ENCODE peak calls at places on chromosomes 3 and 15, in nine cellular contexts. J is heart left ventricle, Q is Peyer's patch, I is right cardiac atrium, U is SJSA1, T is HepG2, K is adipocyte, X is psoas muscle, Y is breast epithelium. N is an unnamed sample.

GRCh38 chr3:170226426-170226960 is 4.3 kb downstream of the PRKCI start:
- DNase-seq in J (no peak), Q (no peak), I (no peak), U (no peak), T (no peak), K (peak; percentile 52), X (no peak), Y (no peak), N (no peak)

GRCh38 chr3:144045766-144046165 is 74.1 kb downstream of the DIPK2A start:
- DNase-seq in J (no peak), Q (no peak), I (no peak), U (no peak), T (no peak), K (peak; percentile 23), X (no peak), Y (no peak), N (no peak)

GRCh38 chr3:50609071-50609742 is 2.4 kb downstream of the CISH start:
- DNase-seq in J (no peak), Q (no peak), I (peak; percentile 16), U (no peak), T (no peak), K (no peak), X (no peak), Y (no peak), N (no peak)

GRCh38 chr15:56537881-56538280 is 72.9 kb upstream of the MNS1 start:
- DNase-seq in J (no peak), Q (peak; percentile 79), I (peak; percentile 60), U (no peak), T (no peak), K (no peak), X (peak; percentile 17), Y (no peak), N (no peak)

GRCh38 chr15:48987142-48987541 is 23.4 kb upstream of the SHC4 start:
- DNase-seq in J (no peak), Q (no peak), I (no peak), U (no peak), T (no peak), K (no peak), X (no peak), Y (no peak), N (no peak)

GRCh38 chr3:130457681-130458080 is 59.3 kb upstream of the COL6A6 start:
- DNase-seq in J (no peak), Q (no peak), I (no peak), U (no peak), T (no peak), K (peak; percentile 77), X (no peak), Y (no peak), N (no peak)

GRCh38 chr3:10233988-10234387 is 14.3 kb upstream of the TATDN2 start:
- DNase-seq in J (no peak), Q (no peak), I (no peak), U (no peak), T (no peak), K (no peak), X (no peak), Y (no peak), N (no peak)

GRCh38 chr3:15768421-15769255 is 29.1 kb downstream of the ANKRD28 start:
- DNase-seq in J (no peak), Q (no peak), I (no peak), U (peak; percentile 49), T (peak; percentile 83), K (peak; percentile 94), X (peak; percentile 20), Y (no peak), N (no peak)

GRCh38 chr15:25241241-25241801 is 197.5 kb downstream of the UBE3A start:
- DNase-seq in J (no peak), Q (no peak), I (peak; percentile 10), U (no peak), T (no peak), K (no peak), X (peak; percentile 1), Y (peak; percentile 36), N (no peak)

GRCh38 chr15:25238126-25238525 is 200.7 kb downstream of the UBE3A start:
- DNase-seq in J (peak; percentile 9), Q (no peak), I (peak; percentile 6), U (no peak), T (no peak), K (no peak), X (peak; percentile 6), Y (no peak), N (no peak)

GRCh38 chr15:25238716-25239470 is 199.9 kb downstream of the UBE3A start:
- DNase-seq in J (peak; percentile 4), Q (no peak), I (peak; percentile 22), U (no peak), T (no peak), K (no peak), X (peak; percentile 0), Y (peak; percentile 24), N (no peak)

GRCh38 chr15:25240461-25241021 is 198.3 kb downstream of the UBE3A start:
- DNase-seq in J (peak; percentile 13), Q (no peak), I (peak; percentile 5), U (no peak), T (no peak), K (no peak), X (peak; percentile 9), Y (peak; percentile 45), N (no peak)

DNA sequence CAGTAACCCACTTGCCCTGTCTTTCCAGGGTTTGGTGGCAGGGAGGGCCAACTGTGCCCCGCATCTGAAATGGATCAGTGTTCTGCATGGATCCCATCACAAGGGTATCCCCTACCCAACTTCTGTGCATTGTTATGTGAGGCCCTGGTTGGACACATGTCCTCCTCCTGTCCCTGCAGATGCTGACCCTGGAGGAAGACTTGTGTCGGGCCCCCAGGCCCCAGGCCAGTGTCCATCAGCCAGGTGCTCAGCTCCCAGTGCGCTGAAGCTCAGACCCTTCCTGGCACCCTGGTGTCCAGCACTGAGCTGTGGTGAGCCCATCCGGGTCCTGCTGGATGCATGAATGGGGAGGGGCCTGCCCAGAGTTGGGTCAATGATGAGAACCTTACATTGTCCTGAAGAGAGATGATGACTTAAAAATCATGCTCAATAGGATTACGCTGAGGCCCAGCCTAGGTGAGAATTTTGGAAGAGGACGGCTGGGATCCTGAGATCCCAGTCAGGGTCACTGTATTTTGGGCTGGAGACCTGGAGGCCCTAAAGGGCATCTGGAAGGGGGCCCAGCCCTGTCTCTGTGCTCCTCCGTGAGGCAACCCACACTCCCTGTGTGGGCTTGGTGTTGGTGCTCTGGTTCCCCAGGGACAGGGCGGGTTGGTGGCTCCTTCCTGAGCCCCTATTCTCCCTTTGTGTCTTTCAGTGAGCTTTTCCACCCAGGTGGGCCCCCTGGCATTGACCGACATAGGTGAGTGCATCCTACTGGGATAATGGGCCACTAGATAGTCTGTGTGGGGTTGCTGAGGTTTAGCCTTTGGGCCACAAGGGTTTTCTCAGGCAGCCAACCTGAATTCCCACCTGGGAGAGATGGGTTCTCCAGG is 199.1 kb downstream of the UBE3A start:
- DNase-seq in J (peak; percentile 19), Q (no peak), I (peak; percentile 16), U (no peak), T (no peak), K (no peak), X (peak; percentile 1), Y (peak; percentile 42), N (no peak)
- H3K9me3 ChIP-seq in J (no peaks in the 10 kb centered on the region), Q (peaks cover 14% of the 10 kb centered on the region), I (no peaks in the 10 kb centered on the region), U (peaks cover 3% of the 10 kb centered on the region), T (peaks cover 97% of the 10 kb centered on the region), K (no peaks in the 10 kb centered on the region), X (no peaks in the 10 kb centered on the region), Y (peaks cover 96% of the 10 kb centered on the region), N (no peaks in the 10 kb centered on the region)

DNA sequence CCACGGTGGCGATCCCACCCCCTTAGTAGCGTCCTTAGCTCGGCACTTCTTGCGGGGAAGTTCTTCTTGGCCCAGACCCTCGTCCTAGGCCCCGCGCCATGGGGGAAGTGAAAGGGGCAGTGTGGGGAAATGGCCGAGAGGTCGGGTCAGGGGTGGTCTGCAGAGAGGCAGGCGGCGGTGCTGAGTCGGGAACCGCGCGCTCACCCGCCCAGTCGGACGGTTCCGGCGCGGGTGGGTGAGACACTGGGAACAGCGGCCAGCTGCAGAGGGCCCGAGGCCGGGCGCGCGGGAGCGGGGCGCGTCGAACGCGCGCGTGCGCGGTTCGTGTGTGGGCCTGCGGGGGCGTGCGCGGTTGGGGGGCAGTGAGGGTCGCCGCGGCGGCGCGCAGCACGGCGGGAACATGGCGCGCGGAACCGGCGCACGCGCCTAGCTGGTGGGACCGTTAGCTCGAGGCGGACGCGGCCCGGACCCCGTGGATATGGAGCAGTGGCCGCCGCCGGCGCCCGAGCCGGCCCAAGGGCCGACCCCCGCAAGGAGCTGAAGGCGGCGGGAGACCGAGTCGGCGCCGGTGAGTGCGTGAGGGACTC is 246.9 kb downstream of the GOLGA6L6 start:
- DNase-seq in J (no peak), Q (peak; percentile 44), I (no peak), U (no peak), T (no peak), K (no peak), X (no peak), Y (no peak), N (no peak)
- H3K9me3 ChIP-seq in J (peaks cover 8% of the 10 kb centered on the region), Q (no peaks in the 10 kb centered on the region), I (no peaks in the 10 kb centered on the region), U (no peaks in the 10 kb centered on the region), T (no peaks in the 10 kb centered on the region), K (no peaks in the 10 kb centered on the region), X (no peaks in the 10 kb centered on the region), Y (peaks cover 24% of the 10 kb centered on the region), N (peaks cover 14% of the 10 kb centered on the region)

DNA sequence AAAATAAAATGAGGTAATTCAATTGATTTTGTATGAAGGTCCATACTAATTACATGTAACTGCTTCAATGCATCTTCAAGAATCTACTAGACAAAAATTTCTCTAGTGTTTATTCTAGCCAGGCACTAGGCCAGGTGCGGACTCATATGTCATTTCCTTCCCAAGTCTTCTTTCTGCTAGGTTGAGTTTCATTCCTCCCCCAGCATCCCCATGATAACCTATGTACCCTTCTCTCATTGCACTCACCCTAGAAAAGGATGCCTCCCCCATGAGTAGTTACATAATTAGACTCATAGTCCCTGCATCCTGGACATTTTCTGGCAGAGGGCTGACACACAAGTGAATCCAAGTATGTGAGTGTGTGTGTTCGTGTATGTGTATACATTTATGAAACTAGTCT is 585.4 kb upstream of the ZNF717 start:
- DNase-seq in J (no peak), Q (no peak), I (no peak), U (no peak), T (no peak), K (no peak), X (no peak), Y (no peak), N (no peak)
- H3K9me3 ChIP-seq in J (no peaks in the 10 kb centered on the region), Q (no peaks in the 10 kb centered on the region), I (no peaks in the 10 kb centered on the region), U (no peaks in the 10 kb centered on the region), T (no peaks in the 10 kb centered on the region), K (no peaks in the 10 kb centered on the region), X (no peaks in the 10 kb centered on the region), Y (no peaks in the 10 kb centered on the region), N (no peaks in the 10 kb centered on the region)

GRCh38 chr15:79919090-79919748 is 22.4 kb upstream of the MTHFS start:
- DNase-seq in J (no peak), Q (no peak), I (no peak), U (no peak), T (no peak), K (no peak), X (no peak), Y (no peak), N (no peak)

GRCh38 chr15:79923068-79923514 is 26.3 kb upstream of the MTHFS start:
- DNase-seq in J (peak; percentile 69), Q (peak; percentile 84), I (peak; percentile 82), U (peak; percentile 62), T (peak; percentile 40), K (peak; percentile 79), X (peak; percentile 56), Y (peak; percentile 70), N (no peak)

GRCh38 chr15:79922512-79923067 is 25.8 kb upstream of the MTHFS start:
- DNase-seq in J (no peak), Q (no peak), I (no peak), U (no peak), T (no peak), K (no peak), X (no peak), Y (no peak), N (no peak)

GRCh38 chr15:79918278-79918677 is 21.5 kb upstream of the MTHFS start:
- DNase-seq in J (no peak), Q (no peak), I (no peak), U (no peak), T (no peak), K (no peak), X (no peak), Y (no peak), N (no peak)

GRCh38 chr15:79919749-79920511 is 23.1 kb upstream of the MTHFS start:
- DNase-seq in J (no peak), Q (no peak), I (no peak), U (no peak), T (no peak), K (no peak), X (no peak), Y (no peak), N (no peak)
- H3K9me3 ChIP-seq in J (peaks cover 65% of the 10 kb centered on the region), Q (peaks cover 54% of the 10 kb centered on the region), I (peaks cover 3% of the 10 kb centered on the region), U (peaks cover 39% of the 10 kb centered on the region), T (peaks cover 35% of the 10 kb centered on the region), K (peaks cover 62% of the 10 kb centered on the region), X (peaks cover 56% of the 10 kb centered on the region), Y (peaks cover 74% of the 10 kb centered on the region), N (peaks cover 68% of the 10 kb centered on the region)